ENCODE peak calls at places on chromosomes 13 and 19, in nine cellular contexts. P is K562, T is mammary epithelial cell, G is transverse colon, D is IMR-90, C is GM23248, M is neuronal stem cell, I is A673, B is neural progenitor cell. L is an unnamed sample. For H3K9me3, the result is how much of the 10 kb centered on the place peaks cover.

GRCh38 chr19:45152504-45153338 is 8.1 kb downstream of the NKPD1 start:
- DNase-seq in T (no peak), I (peak), C (peak), B (peak), P (no peak), G (peak), D (peak), M (no peak), L (no peak)

GRCh38 chr19:28887920-28888618 is 324.9 kb downstream of the UQCRFS1 start:
- DNase-seq in I (no peak), B (peak), M (peak), G (no peak), D (no peak), C (no peak), T (no peak), P (no peak), L (no peak)

GRCh38 chr13:41179593-41180250 is 14.6 kb downstream of the KBTBD7 start:
- DNase-seq in C (peak), P (peak), G (no peak), D (peak), I (no peak), T (peak), B (no peak), M (no peak), L (no peak)

GRCh38 chr13:49472186-49472585 is 23.6 kb upstream of the PHF11 start:
- DNase-seq in I (no peak), P (no peak), D (peak), C (peak), B (no peak), M (no peak), T (no peak), G (no peak), L (no peak)

GRCh38 chr13:25731037-25731436 is 320.8 kb downstream of the SHISA2 start:
- DNase-seq in I (no peak), C (no peak), T (no peak), P (no peak), D (no peak), M (no peak), B (no peak), G (no peak), L (no peak)

GRCh38 chr19:38059897-38060296 is 152.9 kb downstream of the SIPA1L3 start:
- DNase-seq in B (no peak), D (no peak), G (no peak), C (no peak), P (no peak), M (no peak), I (no peak), T (no peak), L (no peak)

GRCh38 chr13:75222031-75222430 is 259.9 kb downstream of the TBC1D4 start:
- DNase-seq in I (no peak), T (peak), M (no peak), C (peak), B (no peak), P (no peak), D (peak), G (no peak), L (no peak)

GRCh38 chr19:46350029-46350757 is 3.3 kb downstream of the PPP5C start:
- DNase-seq in B (no peak), I (no peak), M (no peak), P (peak), G (peak), T (peak), D (no peak), C (no peak), L (no peak)

GRCh38 chr19:13953021-13953531 is 767 bp downstream of the DCAF15 start:
- DNase-seq in B (peak), G (peak), M (no peak), D (peak), I (peak), C (peak), T (peak), P (peak), L (no peak)

GRCh38 chr13:30718661-30719520 is 16.5 kb upstream of the ALOX5AP start:
- DNase-seq in I (no peak), T (peak), M (no peak), C (peak), G (no peak), P (no peak), B (no peak), D (peak), L (peak)

GRCh38 chr19:3880471-3881271 is at the start of gene ATCAY:
- DNase-seq in I (peak), M (peak), D (no peak), B (peak), T (no peak), G (no peak), C (no peak), P (no peak), L (no peak)

GRCh38 chr19:23698711-23699520 is 11.9 kb upstream of the ZNF675 start:
- DNase-seq in M (no peak), C (peak), P (peak), I (no peak), D (no peak), G (peak), T (peak), B (no peak), L (no peak)

GRCh38 chr13:91724591-91724990 is 326.2 kb downstream of the GPC5 start:
- DNase-seq in I (no peak), D (no peak), C (no peak), M (no peak), B (no peak), T (no peak), P (no peak), G (no peak), L (no peak)

GRCh38 chr13:32538234-32538620 is 368 bp downstream of the N4BP2L2 start:
- DNase-seq in D (peak), M (no peak), C (peak), I (no peak), P (no peak), T (peak), G (no peak), B (peak), L (no peak)

GRCh38 chr19:6374711-6375410 is 872 bp downstream of the PSPN start:
- DNase-seq in G (no peak), C (no peak), D (no peak), P (no peak), M (no peak), I (no peak), T (no peak), B (no peak), L (no peak)

GRCh38 chr13:80904386-80904785 is 563.5 kb upstream of the SPRY2 start:
- DNase-seq in G (no peak), T (no peak), M (no peak), D (no peak), P (no peak), B (no peak), C (no peak), I (no peak), L (no peak)

GRCh38 chr19:21474671-21475181 is 30.7 kb upstream of the ZNF429 start:
- DNase-seq in G (peak), C (peak), D (peak), I (no peak), T (peak), B (peak), M (peak), P (no peak), L (peak)

GRCh38 chr19:15379996-15380647 is 535 bp upstream of the AKAP8 start:
- DNase-seq in D (peak), G (peak), P (peak), T (peak), B (no peak), C (peak), M (no peak), I (no peak), L (no peak)

GRCh38 chr13:33633701-33634525 is 184.0 kb upstream of the RFC3 start:
- DNase-seq in T (peak), D (peak), B (no peak), C (peak), I (peak), P (no peak), M (no peak), G (no peak), L (no peak)

GRCh38 chr19:56403261-56403660 is 871 bp upstream of the ZNF583 start:
- DNase-seq in D (peak), B (peak), C (peak), T (no peak), M (no peak), G (no peak), I (peak), P (no peak), L (peak)

GRCh38 chr19:49952906-49953305 is 8.1 kb downstream of the SIGLEC11 start:
- DNase-seq in B (no peak), P (no peak), T (no peak), I (no peak), C (no peak), D (no peak), G (no peak), M (no peak), L (no peak)

GRCh38 chr13:76861859-76862258 is 24.3 kb downstream of the KCTD12 start:
- DNase-seq in I (no peak), D (no peak), P (no peak), T (no peak), M (no peak), B (no peak), G (no peak), C (no peak), L (no peak)

DNA sequence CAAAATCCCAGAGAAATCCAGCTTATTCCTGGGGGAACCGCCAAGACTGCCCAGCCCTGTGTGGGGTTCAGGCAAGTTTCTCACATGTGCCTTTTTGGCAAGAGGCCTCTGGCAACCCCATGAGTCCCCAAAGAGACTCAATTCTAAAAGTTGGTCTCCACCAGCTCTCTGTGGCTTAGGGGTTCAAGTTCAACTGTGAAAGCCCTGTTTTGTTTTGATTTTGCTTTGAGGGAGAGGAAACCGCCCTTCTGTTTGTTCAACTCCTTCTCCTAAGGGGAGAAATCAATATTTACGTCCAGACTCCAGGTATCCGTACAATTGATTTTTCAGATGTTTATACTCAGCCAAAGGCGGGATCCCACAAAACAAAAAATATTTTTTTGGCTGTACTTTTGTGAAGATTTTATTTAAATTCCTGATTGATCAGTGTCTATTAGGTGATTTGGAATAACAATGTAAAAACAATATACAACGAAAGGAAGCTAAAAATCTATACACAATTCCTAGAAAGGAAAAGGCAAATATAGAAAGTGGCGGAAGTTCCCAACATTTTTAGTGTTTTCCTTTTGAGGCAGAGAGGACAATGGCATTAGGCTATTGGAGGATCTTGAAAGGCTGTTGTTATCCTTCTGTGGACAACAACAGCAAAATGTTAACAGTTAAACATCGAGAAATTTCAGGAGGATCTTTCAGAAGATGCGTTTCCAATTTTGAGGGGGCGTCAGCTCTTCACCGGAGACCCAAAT is 582 bp upstream of the LDLR start:
- DNase-seq in C (peak), M (no peak), G (no peak), D (no peak), I (no peak), T (no peak), P (peak), B (no peak), L (no peak)
- H3K4me3 ChIP-seq in C (peak), M (peak), G (peak), D (peak), I (peak), T (peak), P (peak), B (peak), L (peak)

DNA sequence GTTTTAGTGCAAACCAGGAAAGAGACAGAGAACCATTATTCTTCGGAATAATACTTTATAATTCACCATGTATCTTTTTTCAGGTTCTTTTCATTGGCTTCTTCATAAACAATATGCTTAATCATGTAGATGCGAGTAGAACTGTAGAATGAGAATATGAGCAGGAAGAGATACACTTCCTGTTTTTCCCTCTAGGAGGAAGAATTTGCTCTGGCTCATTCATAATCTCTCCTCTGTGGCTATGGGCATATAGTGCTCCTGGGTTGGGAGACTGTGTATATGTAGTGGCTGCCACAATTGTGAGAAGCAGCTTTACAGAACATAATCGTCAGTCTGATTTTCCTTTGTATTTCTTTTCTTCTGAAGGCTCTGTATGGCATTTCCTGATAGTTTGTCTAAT is 2.8 kb upstream of the DCLK1 start:
- DNase-seq in P (no peak), I (peak), G (no peak), C (no peak), B (no peak), D (no peak), M (no peak), T (no peak), L (no peak)
- H3K27ac ChIP-seq in P (no peak), I (no peak), G (no peak), C (no peak), B (no peak), D (no peak), M (no peak), T (no peak), L (no peak)

DNA sequence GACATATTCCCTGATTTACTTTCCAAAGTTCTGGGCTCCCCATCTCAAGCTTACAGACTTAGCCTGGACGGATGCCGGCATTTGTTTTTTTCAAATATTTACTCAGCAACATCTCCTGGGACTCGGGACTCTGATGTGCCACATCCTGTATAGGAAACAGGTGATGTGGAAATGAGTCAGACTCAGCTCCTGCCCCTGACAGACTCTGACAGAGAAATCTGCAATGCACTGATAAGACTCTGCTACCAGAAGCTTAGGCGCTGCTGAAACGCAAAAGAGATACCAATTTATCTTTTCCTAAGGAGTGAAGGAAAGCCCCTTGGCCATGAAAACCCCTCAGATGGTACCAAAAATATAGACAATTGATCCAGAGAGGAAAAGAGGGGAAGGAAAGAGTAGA is 16.2 kb downstream of the LAIR2 start:
- DNase-seq in M (no peak), C (no peak), D (no peak), T (peak), P (peak), I (no peak), G (no peak), B (no peak), L (no peak)
- H3K9me3 ChIP-seq in M (under half), C (under half), D (under half), T (under half), P (under half), I (under half), G (under half), B (under half), L (under half)

GRCh38 chr19:31451686-31452325 is 102.6 kb upstream of the TSHZ3 start:
- DNase-seq in I (no peak), P (no peak), T (peak), B (no peak), M (no peak), G (no peak), C (peak), D (peak), L (no peak)
- H3K4me3 ChIP-seq in I (no peak), P (no peak), T (no peak), B (no peak), M (no peak), G (no peak), C (no peak), D (no peak), L (no peak)

GRCh38 chr19:993361-993830 is 6.8 kb upstream of the GRIN3B start:
- DNase-seq in P (no peak), I (no peak), D (no peak), T (no peak), M (no peak), B (no peak), G (no peak), C (no peak), L (no peak)
- H3K27ac ChIP-seq in P (no peak), I (no peak), D (no peak), T (no peak), M (no peak), B (no peak), G (no peak), C (no peak), L (no peak)

GRCh38 chr13:27728271-27728670 is 64.0 kb upstream of the GSX1 start:
- DNase-seq in G (no peak), M (peak), C (no peak), B (peak), I (no peak), D (no peak), T (no peak), P (no peak), L (no peak)
- H3K9me3 ChIP-seq in G (under half), M (under half), C (under half), B (under half), I (under half), D (under half), T (under half), P (under half), L (under half)

GRCh38 chr13:97109841-97110492 is 112.2 kb upstream of the MBNL2 start:
- DNase-seq in M (peak), I (peak), B (peak), T (peak), C (peak), D (peak), P (peak), G (peak), L (no peak)
- H3K4me3 ChIP-seq in M (no peak), I (no peak), B (no peak), T (no peak), C (peak), D (no peak), P (no peak), G (no peak), L (no peak)